ENCODE peak calls at places on chromosomes 5 and 9, in seven cellular contexts. V is GM12878, Y is SK-N-SH, E is HCT116, G is H1, R is HepG2, Q is K562. S is an unnamed sample.

GRCh38 chr5:137226081-137226480 is 273.0 kb downstream of the SPOCK1 start:
- DNase-seq in V (no peak), Y (no peak), E (no peak), G (no peak), R (no peak), Q (no peak), S (no peak)

GRCh38 chr5:177103523-177104253 is 17.0 kb downstream of the FGFR4 start:
- DNase-seq in V (no peak), Y (no peak), E (no peak), G (no peak), R (no peak), Q (no peak), S (no peak)

GRCh38 chr9:114174876-114175771 is 19.8 kb downstream of the COL27A1 start:
- DNase-seq in V (no peak), Y (peak), E (no peak), G (no peak), R (peak), Q (no peak), S (no peak)

GRCh38 chr5:31225118-31225517 is 31.6 kb downstream of the CDH6 start:
- DNase-seq in V (no peak), Y (no peak), E (no peak), G (no peak), R (no peak), Q (no peak), S (no peak)

GRCh38 chr9:14106699-14107098 is 207.2 kb downstream of the NFIB start:
- DNase-seq in V (no peak), Y (no peak), E (no peak), G (no peak), R (no peak), Q (no peak), S (no peak)

GRCh38 chr5:68265347-68265746 is 49.8 kb downstream of the PIK3R1 start:
- DNase-seq in V (no peak), Y (no peak), E (no peak), G (no peak), R (no peak), Q (no peak), S (no peak)

GRCh38 chr5:6745706-6746217 is 32.5 kb downstream of the TENT4A start:
- DNase-seq in V (no peak), Y (peak), E (peak), G (no peak), R (peak), Q (no peak), S (peak)

GRCh38 chr9:76400534-76401096 is 6.4 kb upstream of the RFK start:
- DNase-seq in V (no peak), Y (no peak), E (no peak), G (no peak), R (peak), Q (no peak), S (no peak)

GRCh38 chr5:154110781-154111180 is 72.0 kb downstream of the MFAP3 start:
- DNase-seq in V (no peak), Y (no peak), E (no peak), G (no peak), R (no peak), Q (no peak), S (no peak)

GRCh38 chr9:27059907-27060306 is 49.1 kb upstream of the TEK start:
- DNase-seq in V (no peak), Y (no peak), E (no peak), G (no peak), R (no peak), Q (no peak), S (no peak)

GRCh38 chr9:37840560-37841194 is 40.1 kb downstream of the DCAF10 start:
- DNase-seq in V (no peak), Y (no peak), E (peak), G (no peak), R (no peak), Q (no peak), S (no peak)

GRCh38 chr9:132798817-132799790 is 79.0 kb downstream of the AK8 start:
- DNase-seq in V (no peak), Y (peak), E (no peak), G (no peak), R (peak), Q (peak), S (no peak)

GRCh38 chr5:180563994-180564393 is 27.3 kb downstream of the SCGB3A1 start:
- DNase-seq in V (peak), Y (no peak), E (no peak), G (no peak), R (no peak), Q (no peak), S (no peak)

GRCh38 chr9:74449060-74449459 is 48.1 kb upstream of the RORB start:
- DNase-seq in V (no peak), Y (no peak), E (no peak), G (no peak), R (no peak), Q (no peak), S (no peak)

GRCh38 chr5:94983861-94984535 is 300.9 kb downstream of the MCTP1 start:
- DNase-seq in V (no peak), Y (no peak), E (no peak), G (no peak), R (no peak), Q (no peak), S (no peak)

GRCh38 chr5:558871-559503 is 34.7 kb upstream of the SLC9A3 start:
- DNase-seq in V (no peak), Y (no peak), E (no peak), G (no peak), R (no peak), Q (no peak), S (no peak)

GRCh38 chr9:30609713-30610112 is 1774.7 kb upstream of the ACO1 start:
- DNase-seq in V (no peak), Y (no peak), E (no peak), G (no peak), R (no peak), Q (no peak), S (no peak)

GRCh38 chr5:22070151-22070550 is 783.0 kb downstream of the CDH12 start:
- DNase-seq in V (no peak), Y (no peak), E (no peak), G (no peak), R (no peak), Q (no peak), S (no peak)

GRCh38 chr9:121478816-121479676 is 20.6 kb downstream of the GGTA1 start:
- DNase-seq in V (no peak), Y (no peak), E (no peak), G (no peak), R (no peak), Q (no peak), S (no peak)

GRCh38 chr9:95018099-95018927 is 291.8 kb downstream of the AOPEP start:
- DNase-seq in V (no peak), Y (no peak), E (peak), G (no peak), R (peak), Q (no peak), S (no peak)

GRCh38 chr5:179234563-179235135 is 110.6 kb downstream of the ADAMTS2 start:
- DNase-seq in V (no peak), Y (no peak), E (no peak), G (no peak), R (no peak), Q (no peak), S (no peak)

GRCh38 chr5:88826959-88827585 is 55.9 kb downstream of the MEF2C start:
- DNase-seq in V (peak), Y (no peak), E (peak), G (no peak), R (no peak), Q (peak), S (no peak)

GRCh38 chr9:33233659-33234335 is 6.2 kb upstream of the SPINK4 start:
- DNase-seq in V (no peak), Y (no peak), E (peak), G (no peak), R (no peak), Q (no peak), S (peak)

GRCh38 chr5:158115468-158115867 is 256.5 kb upstream of the CLINT1 start:
- DNase-seq in V (no peak), Y (no peak), E (no peak), G (no peak), R (no peak), Q (no peak), S (no peak)

GRCh38 chr5:36575367-36575781 is 31.0 kb upstream of the SLC1A3 start:
- DNase-seq in V (no peak), Y (no peak), E (no peak), G (no peak), R (no peak), Q (no peak), S (no peak)

GRCh38 chr5:141849371-141850182 is 28.6 kb downstream of the PCDH1 start:
- DNase-seq in V (no peak), Y (peak), E (no peak), G (peak), R (peak), Q (peak), S (peak)

GRCh38 chr9:136565075-136565721 is 19.4 kb upstream of the NOTCH1 start:
- DNase-seq in V (no peak), Y (no peak), E (no peak), G (no peak), R (no peak), Q (no peak), S (no peak)

GRCh38 chr5:57776035-57776434 is 293.4 kb upstream of the ACTBL2 start:
- DNase-seq in V (no peak), Y (no peak), E (no peak), G (no peak), R (no peak), Q (no peak), S (no peak)
- TF ChIP-seq JUND in V (no peak), Y (no peak), E (no peak), G (no peak), R (no peak), Q (no peak), S (no peak)

GRCh38 chr5:56119050-56119449 is 114.1 kb downstream of the ANKRD55 start:
- DNase-seq in V (no peak), Y (no peak), E (no peak), G (no peak), R (no peak), Q (no peak), S (no peak)

GRCh38 chr5:56126487-56127179 is 106.5 kb downstream of the ANKRD55 start:
- DNase-seq in V (no peak), Y (peak), E (no peak), G (no peak), R (no peak), Q (no peak), S (no peak)

GRCh38 chr5:56124885-56125250 is 108.3 kb downstream of the ANKRD55 start:
- DNase-seq in V (no peak), Y (no peak), E (no peak), G (no peak), R (no peak), Q (no peak), S (no peak)

GRCh38 chr5:56128166-56128565 is 105.0 kb downstream of the ANKRD55 start:
- DNase-seq in V (no peak), Y (no peak), E (no peak), G (no peak), R (no peak), Q (no peak), S (no peak)

DNA sequence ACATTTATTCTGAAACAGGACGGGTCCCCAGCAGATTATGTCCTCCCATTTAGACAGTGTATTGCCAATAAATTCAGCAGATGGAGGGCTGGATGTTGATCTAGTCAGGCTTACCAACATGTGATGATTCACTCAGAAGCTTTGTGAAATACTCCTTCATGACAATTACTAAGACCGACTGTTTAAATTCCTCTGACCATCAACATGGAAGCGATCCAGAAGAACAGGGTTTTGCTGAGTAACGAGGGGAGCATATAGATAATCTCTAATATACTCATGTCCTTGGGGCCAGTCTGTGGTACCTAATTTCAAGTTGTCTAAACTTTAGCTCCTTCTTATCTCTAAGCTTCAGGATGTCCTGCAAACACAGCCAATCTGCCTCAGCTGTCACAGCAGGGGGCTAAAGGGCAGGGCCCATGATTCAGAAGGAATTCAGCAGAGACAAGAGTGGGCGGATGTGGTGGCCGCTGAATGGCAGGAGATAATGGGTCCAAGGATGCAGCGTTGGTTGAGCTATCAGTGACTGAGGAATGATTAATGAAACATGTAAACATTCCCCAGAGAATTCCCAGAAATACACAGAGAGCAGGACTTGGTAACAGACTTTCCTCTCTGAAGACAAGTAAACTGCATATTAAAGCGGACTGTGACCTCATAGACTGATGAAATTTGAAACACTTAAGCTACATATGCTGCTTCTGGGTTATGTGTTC is 109.4 kb downstream of the ANKRD55 start:
- DNase-seq in V (no peak), Y (no peak), E (peak), G (peak), R (peak), Q (peak), S (no peak)
- TF ChIP-seq JUND in V (no peak), Y (peak), E (peak), G (no peak), R (peak), Q (peak), S (no peak)

GRCh38 chr9:34380511-34381315 is 4.0 kb upstream of the MYORG start:
- DNase-seq in V (no peak), Y (peak), E (no peak), G (no peak), R (peak), Q (peak), S (peak)
- TF ChIP-seq JUND in V (no peak), Y (no peak), E (no peak), G (no peak), R (no peak), Q (no peak), S (no peak)

GRCh38 chr5:144206136-144206535 is 35.5 kb downstream of the KCTD16 start:
- DNase-seq in V (no peak), Y (no peak), E (no peak), G (no peak), R (no peak), Q (no peak), S (no peak)
- TF ChIP-seq JUND in V (no peak), Y (no peak), E (no peak), G (no peak), R (no peak), Q (no peak), S (no peak)

DNA sequence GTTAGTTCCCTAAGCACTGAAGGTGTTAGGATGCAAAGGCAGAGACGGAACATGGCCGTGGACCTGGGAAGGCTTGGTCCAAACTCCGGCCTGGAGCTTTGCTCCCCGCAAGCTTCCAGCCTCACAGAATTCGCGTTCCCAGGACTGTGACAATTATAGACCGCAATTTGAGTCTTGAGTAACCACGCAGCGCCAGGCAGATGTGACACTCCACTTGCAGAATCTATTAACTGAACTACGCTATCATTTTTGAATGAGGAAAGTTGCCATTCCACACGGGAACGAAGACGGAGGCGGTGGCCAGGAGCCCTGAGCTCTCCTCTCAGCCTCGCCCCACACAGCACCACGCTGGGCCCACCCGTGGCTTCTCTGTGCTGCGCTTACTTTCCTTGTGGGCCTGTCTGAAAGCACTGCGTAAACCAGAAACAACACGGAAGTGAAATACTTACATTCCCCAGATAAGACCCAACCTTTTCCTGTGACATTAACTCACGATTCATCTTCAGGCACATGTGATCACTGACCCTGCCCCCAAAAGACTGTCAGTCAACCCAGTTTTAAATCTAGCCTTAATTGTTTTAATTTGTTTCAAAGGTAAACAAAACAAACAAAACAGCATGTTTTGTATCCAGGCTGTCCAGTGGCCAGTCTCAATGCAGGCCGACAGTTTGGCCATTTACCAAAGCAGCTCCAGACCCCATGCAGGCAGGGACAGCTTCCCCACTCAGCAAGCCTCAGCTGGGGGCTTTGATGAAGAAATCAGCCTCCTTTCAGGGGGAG is 16.1 kb upstream of the COL5A1 start:
- DNase-seq in V (no peak), Y (no peak), E (no peak), G (no peak), R (no peak), Q (no peak), S (no peak)
- TF ChIP-seq JUND in V (no peak), Y (no peak), E (no peak), G (no peak), R (no peak), Q (no peak), S (no peak)

DNA sequence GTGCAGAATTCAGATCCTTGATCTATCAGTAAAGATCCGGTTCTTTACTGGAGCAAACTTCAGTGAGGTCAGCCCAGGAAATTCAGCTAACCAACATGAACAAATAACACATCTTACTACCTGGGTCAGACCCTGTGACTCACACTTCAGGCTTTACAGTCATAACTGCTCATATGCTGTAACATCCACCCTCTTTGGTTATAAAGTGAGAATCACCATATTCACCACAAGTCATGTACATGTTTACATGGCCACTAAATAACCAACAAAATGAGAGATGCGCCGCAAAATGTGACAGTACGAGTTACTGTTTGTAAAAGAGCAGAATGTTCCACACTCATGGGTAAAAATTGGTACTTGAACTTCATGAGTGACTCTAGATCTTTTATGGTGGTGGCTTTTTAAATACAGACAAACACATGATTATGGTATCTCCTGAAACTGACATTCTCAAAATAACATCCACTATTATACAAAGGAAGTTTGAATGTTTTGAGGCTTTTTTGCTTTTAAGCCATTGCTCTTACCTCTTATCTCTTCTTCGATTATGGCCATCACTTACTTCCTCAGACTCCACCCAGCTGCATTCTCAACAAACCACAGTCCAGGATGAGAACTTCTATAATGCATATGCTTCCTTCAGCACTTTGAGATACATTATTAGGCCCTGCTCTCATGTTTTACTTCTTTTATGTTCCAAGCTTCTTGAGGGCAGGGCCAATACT is 516.6 kb downstream of the RAB3C start:
- DNase-seq in V (no peak), Y (no peak), E (no peak), G (no peak), R (peak), Q (no peak), S (no peak)
- TF ChIP-seq JUND in V (no peak), Y (no peak), E (no peak), G (no peak), R (no peak), Q (no peak), S (no peak)

DNA sequence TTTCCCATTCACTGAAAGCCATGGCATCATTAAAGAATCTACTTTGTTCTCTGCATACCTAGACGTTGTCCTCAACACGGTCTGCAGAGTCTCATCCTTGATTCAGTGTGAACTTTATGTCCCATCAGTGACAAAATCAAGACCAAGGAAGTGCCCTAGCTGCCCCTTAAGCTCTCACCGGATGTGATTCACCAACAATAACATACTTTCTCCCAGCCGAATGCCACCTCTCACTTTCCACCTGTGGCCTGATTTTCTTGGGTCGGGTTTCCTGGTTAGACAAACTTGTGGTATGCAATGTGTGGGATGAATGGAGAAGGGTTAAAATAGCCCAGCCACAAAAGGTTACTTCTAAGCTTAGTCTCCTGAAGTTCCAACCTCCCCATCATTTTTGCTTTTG is 145.3 kb upstream of the PAPPA start:
- DNase-seq in V (no peak), Y (no peak), E (peak), G (no peak), R (no peak), Q (no peak), S (no peak)
- TF ChIP-seq JUND in V (no peak), Y (peak), E (peak), G (no peak), R (no peak), Q (no peak), S (no peak)

DNA sequence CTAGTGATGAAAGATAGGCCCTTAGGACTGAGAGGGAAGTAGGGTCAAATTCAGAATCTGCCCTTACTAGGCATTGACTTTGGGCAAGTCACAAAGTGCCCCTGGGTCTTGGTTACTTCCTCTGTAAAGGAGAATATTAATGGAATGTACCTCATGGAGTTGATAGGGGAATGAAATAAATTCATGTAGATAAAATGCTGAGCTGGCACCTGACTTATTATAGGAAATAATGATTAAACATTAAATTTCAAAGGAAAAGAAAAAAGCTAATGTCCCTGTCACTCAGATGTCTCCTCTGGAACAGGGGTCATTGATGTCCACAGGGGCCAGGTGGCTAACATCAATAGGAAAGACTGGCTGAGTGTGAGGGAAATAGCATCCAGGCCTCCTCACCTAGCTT is 321.4 kb downstream of the TRIM32 start:
- DNase-seq in V (no peak), Y (no peak), E (no peak), G (no peak), R (no peak), Q (no peak), S (no peak)
- TF ChIP-seq JUND in V (no peak), Y (no peak), E (no peak), G (no peak), R (no peak), Q (no peak), S (no peak)

GRCh38 chr5:73205309-73205708 is 32.3 kb downstream of the TMEM174 start:
- DNase-seq in V (no peak), Y (no peak), E (no peak), G (no peak), R (no peak), Q (no peak), S (no peak)
- TF ChIP-seq JUND in V (no peak), Y (no peak), E (no peak), G (no peak), R (no peak), Q (no peak), S (no peak)

S was measured in T47D.